ENCODE peak calls at places on chromosomes 5 and 9, in six cellular contexts. F is mammary epithelial cell, V is uterus, Z is dorsolateral prefrontal cortex, A is lower lobe of right lung, W is K562. L is an unnamed sample.

GRCh38 chr5:125083932-125084331 is 337.5 kb upstream of the ZNF608 start:
- DNase-seq in F (peak; percentile 44), V (no peak), Z (no peak), A (no peak), W (no peak), L (no peak)

GRCh38 chr9:89562186-89562814 is 42.5 kb upstream of the GADD45G start:
- DNase-seq in F (no peak), V (no peak), Z (no peak), A (no peak), W (no peak), L (no peak)

GRCh38 chr5:129945031-129945430 is 40.8 kb downstream of the CHSY3 start:
- DNase-seq in F (peak; percentile 69), V (no peak), Z (no peak), A (no peak), W (no peak), L (no peak)

GRCh38 chr5:172078726-172079345 is 72.4 kb upstream of the FBXW11 start:
- DNase-seq in F (no peak), V (no peak), Z (no peak), A (no peak), W (no peak), L (no peak)

GRCh38 chr9:78280982-78281668 is 15.8 kb upstream of the PSAT1 start:
- DNase-seq in F (no peak), V (peak; percentile 33), Z (no peak), A (peak; percentile 64), W (no peak), L (peak; percentile 78)

GRCh38 chr5:146475906-146476305 is 28.8 kb downstream of the TCERG1 start:
- DNase-seq in F (no peak), V (no peak), Z (no peak), A (no peak), W (no peak), L (no peak)

GRCh38 chr5:181221792-181222629 is 1.1 kb upstream of the TRIM41 start:
- DNase-seq in F (peak; percentile 95), V (peak; percentile 96), Z (peak; percentile 91), A (peak; percentile 91), W (no peak), L (peak; percentile 96)

GRCh38 chr9:133690111-133690561 is 48.0 kb downstream of the SARDH start:
- DNase-seq in F (no peak), V (no peak), Z (no peak), A (peak; percentile 73), W (no peak), L (no peak)

GRCh38 chr9:137228515-137228967 is 1.2 kb downstream of the RNF224 start:
- DNase-seq in F (no peak), V (no peak), Z (no peak), A (no peak), W (peak; percentile 51), L (no peak)

GRCh38 chr5:123814796-123815479 is 303.0 kb downstream of the CSNK1G3 start:
- DNase-seq in F (no peak), V (no peak), Z (no peak), A (no peak), W (no peak), L (no peak)

GRCh38 chr5:150549735-150550134 is 41.8 kb downstream of the NDST1 start:
- DNase-seq in F (no peak), V (no peak), Z (no peak), A (no peak), W (no peak), L (no peak)

GRCh38 chr5:169024426-169024825 is 276.5 kb downstream of the SLIT3 start:
- DNase-seq in F (no peak), V (no peak), Z (peak; percentile 63), A (no peak), W (no peak), L (peak; percentile 89)

GRCh38 chr5:74179183-74179582 is 461.3 kb downstream of the ENC1 start:
- DNase-seq in F (peak; percentile 62), V (peak; percentile 44), Z (no peak), A (no peak), W (no peak), L (no peak)

GRCh38 chr5:33328842-33329241 is 111.9 kb upstream of the TARS1 start:
- DNase-seq in F (no peak), V (no peak), Z (no peak), A (no peak), W (no peak), L (no peak)

GRCh38 chr5:137051165-137051564 is 448.0 kb downstream of the SPOCK1 start:
- DNase-seq in F (peak; percentile 2), V (no peak), Z (no peak), A (no peak), W (no peak), L (no peak)

GRCh38 chr5:136330353-136330913 is 34.9 kb downstream of the TRPC7 start:
- DNase-seq in F (no peak), V (no peak), Z (no peak), A (no peak), W (no peak), L (no peak)

GRCh38 chr9:2158729-2159128 is 143.6 kb downstream of the SMARCA2 start:
- DNase-seq in F (no peak), V (no peak), Z (no peak), A (no peak), W (no peak), L (no peak)

GRCh38 chr5:139812323-139812722 is 16.7 kb downstream of the PSD2 start:
- DNase-seq in F (no peak), V (no peak), Z (no peak), A (peak; percentile 8), W (no peak), L (no peak)

GRCh38 chr9:104972242-104972866 is 44.4 kb upstream of the ABCA1 start:
- DNase-seq in F (no peak), V (no peak), Z (no peak), A (no peak), W (no peak), L (no peak)

GRCh38 chr5:113367586-113367985 is 67.2 kb downstream of the TSSK1B start:
- DNase-seq in F (no peak), V (no peak), Z (no peak), A (no peak), W (no peak), L (no peak)

GRCh38 chr5:133612021-133612860 is at the start of gene FSTL4:
- DNase-seq in F (peak; percentile 9), V (no peak), Z (peak; percentile 79), A (peak; percentile 68), W (no peak), L (no peak)

GRCh38 chr5:91006708-91007107 is 376.4 kb downstream of the ARRDC3 start:
- DNase-seq in F (no peak), V (no peak), Z (no peak), A (no peak), W (no peak), L (no peak)
- H3K27ac ChIP-seq in F (no peak overlapping the region), V (no peak overlapping the region), Z (no peak overlapping the region), A (no peak overlapping the region), W (no peak overlapping the region), L (no peak overlapping the region)

DNA sequence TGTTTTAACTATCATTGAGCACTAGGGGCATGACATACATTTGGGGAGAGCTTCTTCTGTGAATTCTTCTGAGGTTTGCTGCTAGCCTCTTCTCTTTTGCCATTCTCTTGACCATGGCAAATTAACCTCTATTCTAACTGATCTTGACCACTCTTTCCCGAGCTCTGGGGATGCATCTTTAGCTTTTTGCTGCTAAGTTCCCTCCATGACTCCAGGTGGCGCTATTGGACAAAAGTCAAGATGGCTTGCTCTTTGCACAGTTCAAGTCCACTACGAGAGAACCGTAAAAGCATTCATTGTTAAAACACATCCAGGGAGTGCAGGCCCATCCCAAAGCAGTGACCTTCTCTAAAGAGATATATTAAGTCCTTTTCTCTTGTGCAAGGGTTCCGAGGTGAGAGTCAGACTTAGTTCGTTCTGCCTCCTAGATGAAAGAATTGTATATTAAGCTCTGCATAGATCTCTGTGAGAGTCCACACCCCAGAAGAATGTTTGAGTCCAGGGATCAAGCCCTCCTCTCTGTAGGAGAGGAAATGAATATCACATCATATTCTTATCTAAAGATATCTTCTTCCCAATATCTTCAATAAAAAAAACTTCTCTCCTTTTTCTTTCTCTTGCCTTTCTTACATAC is 1152.9 kb upstream of the CDH6 start:
- DNase-seq in F (no peak), V (no peak), Z (no peak), A (no peak), W (peak; percentile 39), L (no peak)
- TF ChIP-seq CTCF in F (peak; percentile 30), V (no peak), Z (peak; percentile 73), A (peak; percentile 46), W (peak; percentile 74), L (no peak)

DNA sequence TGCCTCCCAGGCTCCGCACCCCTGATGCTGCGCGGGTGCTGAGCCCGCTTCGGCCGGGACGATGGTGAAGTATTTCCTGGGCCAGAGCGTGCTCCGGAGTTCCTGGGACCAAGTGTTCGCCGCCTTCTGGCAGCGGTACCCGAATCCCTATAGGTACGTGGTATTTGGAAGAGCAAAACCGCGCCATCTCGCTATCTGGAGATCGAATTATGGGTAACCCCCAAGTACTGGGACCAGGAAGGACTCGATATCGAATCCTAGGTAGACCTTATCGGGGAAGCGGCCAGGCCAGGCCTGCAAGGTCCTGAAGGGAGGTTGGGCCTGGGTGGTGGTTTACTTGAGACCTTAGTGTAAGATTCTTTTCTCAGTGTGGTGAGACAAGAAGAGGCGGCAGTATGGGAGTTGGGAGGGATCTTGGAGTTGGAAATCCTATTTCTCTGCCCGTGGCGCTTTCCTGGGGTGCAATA is 359 bp downstream of the PRELID1 start:
- DNase-seq in F (no peak), V (no peak), Z (no peak), A (no peak), W (peak; percentile 58), L (peak; percentile 74)
- H3K4me3 ChIP-seq in F (peak overlapping the region; percentile 85), V (peak overlapping the region; percentile 85), Z (peak overlapping the region; percentile 94), A (peak overlapping the region; percentile 100), W (peak overlapping the region; percentile 88), L (peak overlapping the region; percentile 95)

GRCh38 chr9:3329361-3329760 is 196.4 kb downstream of the RFX3 start:
- DNase-seq in F (peak; percentile 14), V (no peak), Z (no peak), A (no peak), W (no peak), L (no peak)
- H3K27ac ChIP-seq in F (no peak overlapping the region), V (no peak overlapping the region), Z (no peak overlapping the region), A (no peak overlapping the region), W (no peak overlapping the region), L (no peak overlapping the region)

GRCh38 chr5:58961631-58962280 is 378.9 kb downstream of the RAB3C start:
- DNase-seq in F (no peak), V (no peak), Z (no peak), A (no peak), W (no peak), L (no peak)
- TF ChIP-seq CTCF in F (no peak), V (no peak), Z (no peak), A (no peak), W (no peak), L (no peak)

DNA sequence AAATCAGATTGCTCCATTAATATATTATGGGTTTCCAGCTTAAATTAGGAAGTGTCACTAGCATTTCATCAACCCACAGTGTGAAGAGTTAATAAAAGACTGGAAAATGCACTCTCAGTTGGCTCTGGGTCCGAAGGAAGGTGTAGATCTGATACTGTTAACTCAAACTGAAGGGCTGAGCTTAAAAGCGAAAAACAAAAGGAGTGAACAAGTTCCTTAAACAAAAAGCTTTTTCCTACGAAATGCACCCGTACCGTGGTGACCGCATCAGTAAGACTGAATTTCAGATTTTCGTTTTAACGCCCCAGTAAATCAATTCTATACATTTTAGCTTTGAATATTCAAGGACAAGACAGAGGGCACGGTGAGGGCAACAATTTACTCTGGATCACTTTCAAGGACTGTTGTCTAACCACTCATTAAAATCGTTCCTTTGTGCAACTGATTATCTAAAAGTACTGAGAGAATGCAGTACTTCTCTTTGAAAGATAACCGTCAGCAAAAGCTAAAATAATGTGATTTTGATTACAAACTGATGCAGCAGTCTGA is 1.9 kb downstream of the HOMER1 start:
- DNase-seq in F (no peak), V (no peak), Z (no peak), A (no peak), W (no peak), L (no peak)
- H3K4me3 ChIP-seq in F (peak overlapping the region; percentile 74), V (peak overlapping the region; percentile 85), Z (peak overlapping the region; percentile 84), A (peak overlapping the region; percentile 96), W (peak overlapping the region; percentile 62), L (peak overlapping the region; percentile 98)

GRCh38 chr9:6893350-6894131 is 135.8 kb downstream of the KDM4C start:
- DNase-seq in F (no peak), V (no peak), Z (no peak), A (no peak), W (no peak), L (no peak)
- H3K27ac ChIP-seq in F (no peak overlapping the region), V (no peak overlapping the region), Z (no peak overlapping the region), A (no peak overlapping the region), W (peak overlapping the region; percentile 58), L (no peak overlapping the region)